ENCODE peak calls at places on chromosome 10, in nine cellular contexts. One of them, this sample, is unnamed.

GRCh38 chr10:110437761-110438341 is 59.9 kb upstream of the DUSP5 start:
- DNase-seq in tibial nerve: no peak
- DNase-seq in SJSA1: no peak
- DNase-seq in heart left ventricle: no peak
- DNase-seq in lung: no peak
- DNase-seq in transverse colon: peak
- DNase-seq in A549: no peak
- DNase-seq in CD8-positive, alpha-beta memory T cell: no peak
- DNase-seq in brain microvascular endothelial cell: no peak
- DNase-seq in this sample: no peak

GRCh38 chr10:4282496-4282895 is 497.5 kb upstream of the KLF6 start:
- DNase-seq in lung: no peak
- DNase-seq in A549: no peak
- DNase-seq in transverse colon: no peak
- DNase-seq in SJSA1: no peak
- DNase-seq in tibial nerve: no peak
- DNase-seq in brain microvascular endothelial cell: no peak
- DNase-seq in heart left ventricle: no peak
- DNase-seq in CD8-positive, alpha-beta memory T cell: no peak
- DNase-seq in this sample: no peak

GRCh38 chr10:121063744-121064143 is 212.6 kb downstream of the WDR11 start:
- DNase-seq in lung: no peak
- DNase-seq in heart left ventricle: no peak
- DNase-seq in CD8-positive, alpha-beta memory T cell: no peak
- DNase-seq in transverse colon: peak
- DNase-seq in SJSA1: no peak
- DNase-seq in tibial nerve: no peak
- DNase-seq in brain microvascular endothelial cell: no peak
- DNase-seq in A549: no peak
- DNase-seq in this sample: no peak

GRCh38 chr10:101552445-101552844 is 35.6 kb downstream of the POLL start:
- DNase-seq in tibial nerve: no peak
- DNase-seq in A549: no peak
- DNase-seq in SJSA1: no peak
- DNase-seq in lung: no peak
- DNase-seq in transverse colon: no peak
- DNase-seq in CD8-positive, alpha-beta memory T cell: no peak
- DNase-seq in heart left ventricle: no peak
- DNase-seq in brain microvascular endothelial cell: no peak
- DNase-seq in this sample: no peak

GRCh38 chr10:91340613-91341362 is 69.4 kb upstream of the HECTD2 start:
- DNase-seq in heart left ventricle: no peak
- DNase-seq in tibial nerve: no peak
- DNase-seq in A549: no peak
- DNase-seq in transverse colon: no peak
- DNase-seq in SJSA1: peak
- DNase-seq in CD8-positive, alpha-beta memory T cell: no peak
- DNase-seq in brain microvascular endothelial cell: peak
- DNase-seq in lung: no peak
- DNase-seq in this sample: no peak

GRCh38 chr10:132129431-132129830 is 57.3 kb upstream of the DPYSL4 start:
- DNase-seq in lung: no peak
- DNase-seq in heart left ventricle: no peak
- DNase-seq in tibial nerve: no peak
- DNase-seq in A549: no peak
- DNase-seq in CD8-positive, alpha-beta memory T cell: no peak
- DNase-seq in transverse colon: no peak
- DNase-seq in SJSA1: no peak
- DNase-seq in brain microvascular endothelial cell: no peak
- DNase-seq in this sample: no peak

GRCh38 chr10:132826524-132827422 is 40.8 kb upstream of the NKX6-2 start:
- DNase-seq in lung: no peak
- DNase-seq in SJSA1: no peak
- DNase-seq in A549: no peak
- DNase-seq in tibial nerve: no peak
- DNase-seq in CD8-positive, alpha-beta memory T cell: no peak
- DNase-seq in heart left ventricle: no peak
- DNase-seq in brain microvascular endothelial cell: no peak
- DNase-seq in transverse colon: no peak
- DNase-seq in this sample: no peak

GRCh38 chr10:68127995-68128394 is 18.7 kb downstream of the MYPN start:
- DNase-seq in heart left ventricle: no peak
- DNase-seq in SJSA1: no peak
- DNase-seq in CD8-positive, alpha-beta memory T cell: no peak
- DNase-seq in A549: no peak
- DNase-seq in lung: no peak
- DNase-seq in tibial nerve: no peak
- DNase-seq in brain microvascular endothelial cell: no peak
- DNase-seq in transverse colon: no peak
- DNase-seq in this sample: no peak

GRCh38 chr10:44756235-44756634 is 154.9 kb upstream of the TMEM72 start:
- DNase-seq in transverse colon: no peak
- DNase-seq in tibial nerve: no peak
- DNase-seq in heart left ventricle: no peak
- DNase-seq in CD8-positive, alpha-beta memory T cell: no peak
- DNase-seq in A549: no peak
- DNase-seq in SJSA1: peak
- DNase-seq in brain microvascular endothelial cell: peak
- DNase-seq in lung: no peak
- DNase-seq in this sample: no peak

DNA sequence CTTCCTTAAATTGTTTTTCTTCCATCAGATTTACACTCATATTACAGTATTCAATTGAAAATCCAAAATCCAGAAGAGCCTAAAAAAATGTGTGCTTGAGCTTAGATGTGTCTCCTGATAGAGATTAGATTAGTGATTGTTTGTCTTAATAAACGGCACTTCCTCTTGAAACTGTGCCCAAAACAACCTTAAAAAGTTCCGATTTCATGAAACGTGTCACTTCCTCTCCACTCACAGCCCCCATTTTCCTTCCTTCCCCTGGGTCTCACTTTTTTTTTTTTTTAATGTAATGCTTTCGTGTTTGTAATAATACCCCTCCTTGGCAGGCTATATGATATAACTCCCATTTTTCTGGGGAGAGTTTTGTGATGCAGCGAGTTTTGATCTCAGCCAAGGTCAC is 114.8 kb upstream of the ADO start:
- DNase-seq in SJSA1: no peak
- DNase-seq in brain microvascular endothelial cell: no peak
- DNase-seq in heart left ventricle: no peak
- DNase-seq in tibial nerve: no peak
- DNase-seq in transverse colon: no peak
- DNase-seq in A549: no peak
- DNase-seq in lung: no peak
- DNase-seq in CD8-positive, alpha-beta memory T cell: no peak
- DNase-seq in this sample: no peak
- H3K27ac ChIP-seq in SJSA1: no peak
- H3K27ac ChIP-seq in brain microvascular endothelial cell: no peak
- H3K27ac ChIP-seq in heart left ventricle: no peak
- H3K27ac ChIP-seq in tibial nerve: no peak
- H3K27ac ChIP-seq in transverse colon: no peak
- H3K27ac ChIP-seq in A549: no peak
- H3K27ac ChIP-seq in lung: no peak
- H3K27ac ChIP-seq in CD8-positive, alpha-beta memory T cell: peak
- H3K27ac ChIP-seq in this sample: no peak

GRCh38 chr10:48590945-48591344 is 13.9 kb downstream of the ARHGAP22 start:
- DNase-seq in tibial nerve: no peak
- DNase-seq in A549: no peak
- DNase-seq in lung: no peak
- DNase-seq in brain microvascular endothelial cell: no peak
- DNase-seq in CD8-positive, alpha-beta memory T cell: no peak
- DNase-seq in transverse colon: no peak
- DNase-seq in SJSA1: no peak
- DNase-seq in heart left ventricle: no peak
- DNase-seq in this sample: no peak

GRCh38 chr10:48592346-48592745 is 12.5 kb downstream of the ARHGAP22 start:
- DNase-seq in CD8-positive, alpha-beta memory T cell: no peak
- DNase-seq in transverse colon: no peak
- DNase-seq in A549: no peak
- DNase-seq in lung: no peak
- DNase-seq in tibial nerve: no peak
- DNase-seq in brain microvascular endothelial cell: no peak
- DNase-seq in heart left ventricle: no peak
- DNase-seq in SJSA1: no peak
- DNase-seq in this sample: no peak

GRCh38 chr10:48594799-48595198 is 10.1 kb downstream of the ARHGAP22 start:
- DNase-seq in lung: no peak
- DNase-seq in transverse colon: no peak
- DNase-seq in tibial nerve: no peak
- DNase-seq in A549: no peak
- DNase-seq in SJSA1: no peak
- DNase-seq in brain microvascular endothelial cell: no peak
- DNase-seq in CD8-positive, alpha-beta memory T cell: no peak
- DNase-seq in heart left ventricle: no peak
- DNase-seq in this sample: no peak

GRCh38 chr10:48595533-48595932 is 9.3 kb downstream of the ARHGAP22 start:
- DNase-seq in brain microvascular endothelial cell: no peak
- DNase-seq in CD8-positive, alpha-beta memory T cell: no peak
- DNase-seq in A549: no peak
- DNase-seq in heart left ventricle: no peak
- DNase-seq in tibial nerve: no peak
- DNase-seq in SJSA1: no peak
- DNase-seq in lung: no peak
- DNase-seq in transverse colon: no peak
- DNase-seq in this sample: no peak

DNA sequence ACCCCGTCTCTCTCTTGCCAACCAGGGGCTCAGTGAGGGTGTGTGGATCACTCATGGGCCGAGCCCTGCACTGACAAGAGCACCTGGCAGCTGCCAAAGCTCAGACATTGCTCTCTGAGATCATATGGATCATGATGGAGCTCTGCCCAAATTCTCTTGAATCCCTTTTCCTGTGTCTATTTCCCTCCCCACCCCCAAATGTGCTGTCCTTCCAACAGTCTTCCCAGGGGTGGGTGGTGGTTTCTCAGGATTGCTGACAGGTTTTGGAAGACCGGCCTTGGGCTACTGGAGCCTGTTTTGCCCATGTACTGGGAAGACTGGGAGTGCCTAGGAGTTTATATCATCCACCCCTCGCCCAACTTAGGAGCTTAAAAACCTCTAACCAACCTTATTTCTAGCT is 10.5 kb downstream of the ARHGAP22 start:
- DNase-seq in transverse colon: no peak
- DNase-seq in A549: no peak
- DNase-seq in tibial nerve: no peak
- DNase-seq in heart left ventricle: no peak
- DNase-seq in CD8-positive, alpha-beta memory T cell: no peak
- DNase-seq in brain microvascular endothelial cell: no peak
- DNase-seq in SJSA1: no peak
- DNase-seq in lung: no peak
- DNase-seq in this sample: no peak
- H3K27ac ChIP-seq in transverse colon: no peak
- H3K27ac ChIP-seq in A549: no peak
- H3K27ac ChIP-seq in tibial nerve: no peak
- H3K27ac ChIP-seq in heart left ventricle: no peak
- H3K27ac ChIP-seq in CD8-positive, alpha-beta memory T cell: no peak
- H3K27ac ChIP-seq in brain microvascular endothelial cell: no peak
- H3K27ac ChIP-seq in SJSA1: no peak
- H3K27ac ChIP-seq in lung: no peak
- H3K27ac ChIP-seq in this sample: peak

DNA sequence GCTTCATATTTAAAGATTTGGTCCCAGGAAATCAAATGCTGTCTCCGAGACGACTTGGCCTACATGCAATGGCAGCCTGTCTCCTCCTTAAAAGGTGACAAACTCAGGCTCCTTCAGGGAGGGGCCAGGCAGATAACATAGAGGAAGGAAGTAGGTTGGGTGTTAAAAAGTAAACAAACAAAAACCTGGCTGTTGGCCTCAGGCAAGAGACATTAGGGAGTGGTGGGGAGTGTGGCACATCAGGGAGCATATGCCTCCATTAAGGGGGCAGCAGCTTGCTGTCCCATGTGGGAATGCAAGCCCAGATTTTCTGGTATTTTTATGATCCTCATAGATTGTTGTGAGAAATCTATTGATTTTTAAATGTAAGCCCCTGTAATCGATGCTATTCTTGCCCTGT is 48.6 kb upstream of the SAMD8 start:
- DNase-seq in lung: no peak
- DNase-seq in CD8-positive, alpha-beta memory T cell: no peak
- DNase-seq in heart left ventricle: no peak
- DNase-seq in brain microvascular endothelial cell: no peak
- DNase-seq in A549: no peak
- DNase-seq in transverse colon: no peak
- DNase-seq in SJSA1: no peak
- DNase-seq in tibial nerve: no peak
- DNase-seq in this sample: no peak
- H3K27ac ChIP-seq in lung: no peak
- H3K27ac ChIP-seq in CD8-positive, alpha-beta memory T cell: no peak
- H3K27ac ChIP-seq in heart left ventricle: no peak
- H3K27ac ChIP-seq in brain microvascular endothelial cell: no peak
- H3K27ac ChIP-seq in A549: no peak
- H3K27ac ChIP-seq in transverse colon: no peak
- H3K27ac ChIP-seq in SJSA1: no peak
- H3K27ac ChIP-seq in tibial nerve: no peak
- H3K27ac ChIP-seq in this sample: no peak

DNA sequence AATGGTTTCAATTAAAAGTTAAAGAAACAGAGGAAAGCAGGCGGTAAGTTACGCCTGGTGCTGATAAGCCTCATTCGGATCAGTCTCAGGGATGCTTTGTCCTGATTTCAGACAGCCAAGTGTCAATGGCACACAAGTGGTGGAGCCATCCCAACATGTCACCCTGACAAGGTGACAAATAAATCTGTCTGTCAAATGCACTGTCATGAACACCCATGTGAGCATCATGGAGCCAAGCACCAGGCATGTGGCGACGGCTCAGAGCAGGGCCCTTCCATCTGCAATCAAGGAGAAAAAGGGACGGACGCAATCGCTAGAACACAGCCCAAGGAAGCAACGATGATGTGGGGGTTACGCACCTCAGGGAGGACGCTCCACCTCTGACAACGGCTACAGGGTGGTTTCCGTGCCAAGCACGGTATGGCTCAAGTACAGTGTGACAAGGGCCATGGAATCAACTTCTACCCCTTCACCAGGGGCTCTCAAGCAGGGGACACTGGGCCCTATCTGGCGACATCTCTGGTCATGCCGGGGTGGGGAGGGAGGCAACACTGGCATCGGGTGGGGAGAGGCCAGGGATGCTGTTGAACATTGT is 66.2 kb downstream of the CTBP2 start:
- DNase-seq in transverse colon: no peak
- DNase-seq in brain microvascular endothelial cell: no peak
- DNase-seq in CD8-positive, alpha-beta memory T cell: no peak
- DNase-seq in lung: no peak
- DNase-seq in heart left ventricle: no peak
- DNase-seq in A549: no peak
- DNase-seq in SJSA1: no peak
- DNase-seq in tibial nerve: no peak
- DNase-seq in this sample: no peak
- H3K27ac ChIP-seq in transverse colon: peak
- H3K27ac ChIP-seq in brain microvascular endothelial cell: peak
- H3K27ac ChIP-seq in CD8-positive, alpha-beta memory T cell: no peak
- H3K27ac ChIP-seq in lung: no peak
- H3K27ac ChIP-seq in heart left ventricle: no peak
- H3K27ac ChIP-seq in A549: no peak
- H3K27ac ChIP-seq in SJSA1: peak
- H3K27ac ChIP-seq in tibial nerve: no peak
- H3K27ac ChIP-seq in this sample: no peak

DNA sequence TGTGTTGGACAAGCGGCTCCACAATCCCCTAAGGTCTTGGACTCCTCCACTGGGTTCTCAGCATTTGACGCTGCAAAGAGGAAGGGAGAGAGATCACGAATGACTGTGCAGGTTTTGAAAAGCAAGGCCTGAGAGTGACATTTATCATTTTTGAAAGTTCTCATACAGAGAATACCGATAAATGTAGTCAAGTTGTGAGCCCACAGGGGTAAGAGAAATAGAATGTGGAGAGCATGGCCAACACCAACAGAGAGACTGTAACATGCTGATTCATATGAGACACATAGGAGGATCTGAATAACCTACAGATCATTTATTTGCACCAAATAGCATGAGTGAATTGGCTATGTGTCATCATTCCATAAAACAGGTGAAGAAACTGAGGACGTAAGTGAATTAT is 230.5 kb upstream of the MBL2 start:
- DNase-seq in tibial nerve: no peak
- DNase-seq in SJSA1: no peak
- DNase-seq in CD8-positive, alpha-beta memory T cell: no peak
- DNase-seq in brain microvascular endothelial cell: no peak
- DNase-seq in A549: no peak
- DNase-seq in heart left ventricle: no peak
- DNase-seq in lung: no peak
- DNase-seq in transverse colon: no peak
- DNase-seq in this sample: no peak
- H3K27ac ChIP-seq in tibial nerve: no peak
- H3K27ac ChIP-seq in SJSA1: no peak
- H3K27ac ChIP-seq in CD8-positive, alpha-beta memory T cell: no peak
- H3K27ac ChIP-seq in brain microvascular endothelial cell: no peak
- H3K27ac ChIP-seq in A549: no peak
- H3K27ac ChIP-seq in heart left ventricle: no peak
- H3K27ac ChIP-seq in lung: no peak
- H3K27ac ChIP-seq in transverse colon: no peak
- H3K27ac ChIP-seq in this sample: no peak